ENCODE peak calls at places on chromosomes 1 and 21, in five cellular contexts. One of them, this sample, is unnamed. For H3K9me3 and H3K4me1, the result is how much of the 10 kb centered on the place peaks cover.

GRCh38 chr1:233668725-233669294 is 54.9 kb downstream of the KCNK1 start:
- DNase-seq in thyroid gland: no peak
- DNase-seq in breast epithelium: no peak
- DNase-seq in uterus: no peak
- DNase-seq in IMR-90: peak
- DNase-seq in this sample: no peak

GRCh38 chr1:194568610-194569009 is 1382.2 kb upstream of the B3GALT2 start:
- DNase-seq in breast epithelium: no peak
- DNase-seq in IMR-90: peak
- DNase-seq in uterus: no peak
- DNase-seq in thyroid gland: no peak
- DNase-seq in this sample: no peak

GRCh38 chr1:54973205-54973921 is 7.1 kb upstream of the TMEM61 start:
- DNase-seq in thyroid gland: peak
- DNase-seq in uterus: no peak
- DNase-seq in IMR-90: peak
- DNase-seq in breast epithelium: no peak
- DNase-seq in this sample: no peak

GRCh38 chr21:31347435-31348032 is 3.5 kb upstream of the TIAM1 start:
- DNase-seq in breast epithelium: no peak
- DNase-seq in uterus: no peak
- DNase-seq in thyroid gland: no peak
- DNase-seq in IMR-90: peak
- DNase-seq in this sample: no peak

GRCh38 chr21:46500224-46500861 is 41.7 kb downstream of the DIP2A start:
- DNase-seq in uterus: no peak
- DNase-seq in breast epithelium: no peak
- DNase-seq in IMR-90: peak
- DNase-seq in thyroid gland: no peak
- DNase-seq in this sample: no peak

GRCh38 chr21:34074283-34075098 is 1.1 kb downstream of the MRPS6 start:
- DNase-seq in IMR-90: no peak
- DNase-seq in breast epithelium: no peak
- DNase-seq in uterus: no peak
- DNase-seq in thyroid gland: peak
- DNase-seq in this sample: no peak

GRCh38 chr1:55314740-55315139 is 99.6 kb upstream of the USP24 start:
- DNase-seq in breast epithelium: no peak
- DNase-seq in uterus: no peak
- DNase-seq in thyroid gland: no peak
- DNase-seq in IMR-90: no peak
- DNase-seq in this sample: no peak

GRCh38 chr1:3071507-3072177 is 2.6 kb downstream of the PRDM16 start:
- DNase-seq in IMR-90: no peak
- DNase-seq in uterus: no peak
- DNase-seq in breast epithelium: no peak
- DNase-seq in thyroid gland: peak
- DNase-seq in this sample: no peak

GRCh38 chr1:97340951-97341350 is 579.9 kb downstream of the DPYD start:
- DNase-seq in thyroid gland: no peak
- DNase-seq in uterus: no peak
- DNase-seq in IMR-90: peak
- DNase-seq in breast epithelium: no peak
- DNase-seq in this sample: no peak

GRCh38 chr1:76095800-76096199 is 21.3 kb downstream of the ST6GALNAC3 start:
- DNase-seq in thyroid gland: peak
- DNase-seq in breast epithelium: no peak
- DNase-seq in IMR-90: no peak
- DNase-seq in uterus: no peak
- DNase-seq in this sample: no peak

GRCh38 chr1:1968767-1969504 is 34.6 kb downstream of the CFAP74 start:
- DNase-seq in IMR-90: no peak
- DNase-seq in thyroid gland: no peak
- DNase-seq in breast epithelium: no peak
- DNase-seq in uterus: no peak
- DNase-seq in this sample: no peak

GRCh38 chr1:212077028-212077427 is 41.5 kb downstream of the DTL start:
- DNase-seq in IMR-90: no peak
- DNase-seq in breast epithelium: no peak
- DNase-seq in thyroid gland: no peak
- DNase-seq in uterus: no peak
- DNase-seq in this sample: no peak

GRCh38 chr21:37398697-37399096 is 32.1 kb downstream of the DYRK1A start:
- DNase-seq in thyroid gland: peak
- DNase-seq in uterus: no peak
- DNase-seq in IMR-90: no peak
- DNase-seq in breast epithelium: no peak
- DNase-seq in this sample: no peak

GRCh38 chr1:238900334-238900865 is 486.0 kb upstream of the CHRM3 start:
- DNase-seq in thyroid gland: no peak
- DNase-seq in breast epithelium: no peak
- DNase-seq in IMR-90: no peak
- DNase-seq in uterus: no peak
- DNase-seq in this sample: no peak

GRCh38 chr1:39754906-39755504 is 16.1 kb downstream of the OXCT2 start:
- DNase-seq in uterus: no peak
- DNase-seq in breast epithelium: no peak
- DNase-seq in thyroid gland: peak
- DNase-seq in IMR-90: no peak
- DNase-seq in this sample: no peak

GRCh38 chr1:207414606-207415108 is 39.5 kb upstream of the CR2 start:
- DNase-seq in thyroid gland: no peak
- DNase-seq in uterus: no peak
- DNase-seq in breast epithelium: no peak
- DNase-seq in IMR-90: no peak
- DNase-seq in this sample: no peak

GRCh38 chr1:152398812-152399698 is 15.0 kb downstream of the CRNN start:
- DNase-seq in uterus: no peak
- DNase-seq in IMR-90: no peak
- DNase-seq in breast epithelium: no peak
- DNase-seq in thyroid gland: peak
- DNase-seq in this sample: no peak

GRCh38 chr21:34514576-34515135 is 2.6 kb upstream of the KCNE1 start:
- DNase-seq in IMR-90: peak
- DNase-seq in uterus: no peak
- DNase-seq in breast epithelium: no peak
- DNase-seq in thyroid gland: no peak
- DNase-seq in this sample: no peak

GRCh38 chr1:119348941-119349340 is 19.6 kb upstream of the HAO2 start:
- DNase-seq in IMR-90: no peak
- DNase-seq in uterus: no peak
- DNase-seq in breast epithelium: no peak
- DNase-seq in thyroid gland: no peak
- DNase-seq in this sample: no peak

GRCh38 chr1:152486400-152487006 is 24.1 kb upstream of the LCE5A start:
- DNase-seq in IMR-90: no peak
- DNase-seq in uterus: no peak
- DNase-seq in breast epithelium: no peak
- DNase-seq in thyroid gland: no peak
- DNase-seq in this sample: no peak

DNA sequence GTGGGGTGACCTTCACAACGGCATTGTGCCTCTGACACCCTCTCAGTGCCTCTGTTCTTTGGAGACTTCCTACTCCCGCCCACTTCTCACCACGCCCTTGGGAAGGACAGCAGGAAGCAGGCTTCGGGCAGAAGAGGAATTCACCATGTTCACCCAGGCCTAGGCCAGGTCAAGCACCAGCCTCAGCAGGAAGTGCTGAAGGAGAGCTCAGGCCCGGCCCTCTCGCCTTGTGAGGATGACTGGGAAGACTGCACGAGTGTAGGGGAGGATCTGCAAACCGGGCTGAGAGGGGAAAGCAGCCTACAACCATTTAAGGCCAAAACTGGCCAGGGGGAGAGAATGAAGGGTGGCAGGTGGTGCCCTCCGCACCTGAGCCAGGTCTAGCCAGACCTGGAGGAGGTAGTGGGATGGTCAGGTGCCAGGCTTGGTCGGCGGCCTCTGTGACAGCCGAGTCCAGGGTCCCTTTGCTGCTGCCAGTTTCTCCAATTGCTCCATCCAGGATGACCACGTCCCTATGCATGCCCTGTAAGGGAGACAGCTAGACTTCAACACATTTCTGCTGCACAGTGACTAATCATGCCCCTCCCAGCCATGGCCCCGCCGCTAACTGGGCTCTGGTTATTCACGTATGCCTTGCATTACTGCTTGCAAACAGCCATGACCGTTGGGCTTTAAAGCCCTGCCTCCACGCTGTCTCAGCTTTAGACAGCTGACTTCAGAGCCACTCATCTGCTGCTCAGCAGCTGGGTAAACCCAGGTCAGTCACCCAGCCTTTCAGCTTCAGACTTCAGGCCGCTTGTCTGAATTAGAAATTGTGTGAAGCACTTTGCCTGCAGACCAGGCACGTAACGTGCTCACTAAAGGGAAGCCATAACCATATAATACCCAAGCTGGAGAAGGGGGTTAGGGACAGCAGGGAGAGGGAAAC is 8.9 kb downstream of the MRTO4 start:
- DNase-seq in IMR-90: peak
- DNase-seq in thyroid gland: no peak
- DNase-seq in uterus: no peak
- DNase-seq in breast epithelium: no peak
- DNase-seq in this sample: no peak
- TF ChIP-seq POLR2A in IMR-90: no peak
- TF ChIP-seq POLR2A in thyroid gland: no peak
- TF ChIP-seq POLR2A in uterus: no peak
- TF ChIP-seq POLR2A in breast epithelium: no peak
- TF ChIP-seq POLR2A in this sample: no peak

GRCh38 chr1:182122265-182122664 is 60.8 kb upstream of the ZNF648 start:
- DNase-seq in IMR-90: no peak
- DNase-seq in breast epithelium: no peak
- DNase-seq in thyroid gland: no peak
- DNase-seq in uterus: no peak
- DNase-seq in this sample: no peak
- H3K9me3 ChIP-seq in IMR-90: under half
- H3K9me3 ChIP-seq in breast epithelium: under half
- H3K9me3 ChIP-seq in thyroid gland: under half
- H3K9me3 ChIP-seq in uterus: under half
- H3K9me3 ChIP-seq in this sample: under half

GRCh38 chr1:112110031-112110430 is 120.6 kb upstream of the KCND3 start:
- DNase-seq in breast epithelium: no peak
- DNase-seq in uterus: peak
- DNase-seq in thyroid gland: peak
- DNase-seq in IMR-90: no peak
- DNase-seq in this sample: no peak

GRCh38 chr1:112114540-112114939 is 125.1 kb upstream of the KCND3 start:
- DNase-seq in IMR-90: no peak
- DNase-seq in uterus: no peak
- DNase-seq in breast epithelium: no peak
- DNase-seq in thyroid gland: no peak
- DNase-seq in this sample: no peak
- H3K4me1 ChIP-seq in IMR-90: under half
- H3K4me1 ChIP-seq in uterus: under half
- H3K4me1 ChIP-seq in breast epithelium: under half
- H3K4me1 ChIP-seq in thyroid gland: under half
- H3K4me1 ChIP-seq in this sample: under half

GRCh38 chr1:167937709-167938010 is 788 bp upstream of the MPC2 start:
- DNase-seq in thyroid gland: no peak
- DNase-seq in uterus: no peak
- DNase-seq in IMR-90: no peak
- DNase-seq in breast epithelium: no peak
- DNase-seq in this sample: no peak

GRCh38 chr1:167938083-167938482 is 1.2 kb upstream of the MPC2 start:
- DNase-seq in breast epithelium: no peak
- DNase-seq in uterus: no peak
- DNase-seq in thyroid gland: no peak
- DNase-seq in IMR-90: no peak
- DNase-seq in this sample: no peak

GRCh38 chr1:167935252-167936067 is 1.0 kb upstream of the DCAF6 start:
- DNase-seq in IMR-90: peak
- DNase-seq in thyroid gland: peak
- DNase-seq in uterus: peak
- DNase-seq in breast epithelium: no peak
- DNase-seq in this sample: no peak

GRCh38 chr1:167936068-167936929 is at the start of gene DCAF6:
- DNase-seq in uterus: peak
- DNase-seq in IMR-90: peak
- DNase-seq in breast epithelium: peak
- DNase-seq in thyroid gland: peak
- DNase-seq in this sample: peak

DNA sequence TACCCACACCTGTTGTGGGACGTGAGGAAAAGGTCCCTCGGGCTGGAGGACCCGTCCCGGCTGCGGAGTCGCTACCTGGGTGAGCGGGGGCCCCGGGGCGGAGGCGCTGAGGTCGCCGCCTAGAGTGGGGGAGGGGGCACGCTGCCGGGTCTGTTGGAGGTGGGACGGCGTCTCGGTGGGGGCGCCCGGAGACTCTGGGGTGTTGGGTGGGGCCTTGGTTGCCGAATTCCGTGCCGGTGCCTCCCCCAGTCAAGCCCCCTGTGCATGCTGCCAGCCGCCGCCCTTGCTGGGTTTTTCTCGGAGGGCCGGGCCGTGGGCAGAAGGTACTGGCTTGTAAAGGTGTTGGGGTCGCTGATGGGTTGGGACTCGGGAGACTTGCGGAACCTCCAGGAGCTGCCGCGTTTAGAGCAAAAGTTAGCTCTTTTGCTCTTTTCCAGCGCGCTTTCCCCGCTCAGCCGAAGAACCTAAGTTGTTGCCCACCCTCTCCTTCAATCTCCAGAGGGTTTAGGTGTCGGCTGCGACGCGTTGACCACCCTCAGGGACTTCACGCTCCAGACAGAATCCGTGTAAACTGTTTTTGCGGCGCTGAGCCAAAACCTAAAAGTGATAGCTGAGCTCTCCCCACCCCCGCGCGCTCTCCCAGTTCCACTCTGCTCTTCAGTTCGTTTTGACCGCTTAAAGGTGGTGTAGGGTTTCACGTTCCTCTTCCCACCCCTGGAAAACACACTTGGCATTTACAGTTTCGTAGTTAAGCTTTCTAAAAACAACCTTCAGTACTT is at the start of gene MPC2:
- DNase-seq in uterus: peak
- DNase-seq in breast epithelium: peak
- DNase-seq in IMR-90: peak
- DNase-seq in thyroid gland: peak
- DNase-seq in this sample: peak
- TF ChIP-seq POLR2A in uterus: peak
- TF ChIP-seq POLR2A in breast epithelium: no peak
- TF ChIP-seq POLR2A in IMR-90: no peak
- TF ChIP-seq POLR2A in thyroid gland: no peak
- TF ChIP-seq POLR2A in this sample: no peak

This sample was measured in tibial nerve.